ENCODE peak calls at places on chromosomes 2 and 18, in six cellular contexts. Q, Z, T, C, J and D are unnamed samples.

GRCh38 chr2:26764078-26764887 is at the start of gene SLC35F6:
- DNase-seq in Z (peak; percentile 96), T (peak; percentile 91), J (peak; percentile 89), C (peak; percentile 54), Q (peak; percentile 68), D (peak; percentile 95)

GRCh38 chr2:174083843-174084458 is 118.8 kb upstream of the SP3 start:
- DNase-seq in Z (no peak), J (no peak), T (no peak), C (no peak), Q (no peak), D (no peak)

GRCh38 chr2:240639566-240639965 is 14.3 kb downstream of the GPR35 start:
- DNase-seq in Z (no peak), J (no peak), Q (no peak), T (no peak), C (no peak), D (no peak)

GRCh38 chr2:160336091-160336490 is 136.0 kb upstream of the ITGB6 start:
- DNase-seq in T (no peak), Z (no peak), C (no peak), Q (no peak), J (no peak), D (no peak)

GRCh38 chr2:206531996-206532543 is 88.7 kb downstream of the ADAM23 start:
- DNase-seq in J (peak; percentile 11), Z (no peak), T (no peak), Q (no peak), C (no peak), D (no peak)

GRCh38 chr2:14514001-14514400 is 118.5 kb upstream of the LRATD1 start:
- DNase-seq in Z (no peak), J (no peak), T (no peak), Q (no peak), C (no peak), D (no peak)

GRCh38 chr2:57906152-57906732 is 140.4 kb upstream of the VRK2 start:
- DNase-seq in Q (no peak), C (peak; percentile 29), J (no peak), Z (no peak), T (no peak), D (no peak)

GRCh38 chr2:26175191-26175715 is 2.4 kb downstream of the GAREM2 start:
- DNase-seq in Z (no peak), J (no peak), Q (no peak), T (no peak), C (no peak), D (no peak)

GRCh38 chr2:96107883-96108551 is 8.4 kb downstream of the ADRA2B start:
- DNase-seq in Z (peak; percentile 33), C (no peak), Q (no peak), J (no peak), T (peak; percentile 23), D (peak; percentile 37)

GRCh38 chr2:217928324-217929293 is 74.2 kb downstream of the TNS1 start:
- DNase-seq in Z (no peak), J (no peak), T (peak; percentile 85), C (no peak), Q (no peak), D (no peak)

GRCh38 chr2:240463866-240464481 is 28.5 kb downstream of the GPC1 start:
- DNase-seq in T (no peak), J (no peak), Q (no peak), C (no peak), Z (peak; percentile 69), D (peak; percentile 52)

GRCh38 chr2:188348974-188349500 is 57.4 kb downstream of the GULP1 start:
- DNase-seq in C (no peak), J (no peak), Q (no peak), T (no peak), Z (no peak), D (no peak)

GRCh38 chr2:85273732-85274731 is 53.8 kb downstream of the TGOLN2 start:
- DNase-seq in T (no peak), J (no peak), C (no peak), Q (no peak), Z (no peak), D (no peak)

GRCh38 chr18:74949611-74950010 is 259.3 kb downstream of the PTGR3 start:
- DNase-seq in Z (no peak), T (no peak), Q (no peak), C (no peak), J (no peak), D (no peak)

GRCh38 chr2:1728821-1729220 is 15.5 kb downstream of the PXDN start:
- DNase-seq in J (no peak), Z (no peak), T (peak; percentile 68), C (no peak), Q (no peak), D (peak; percentile 79)

GRCh38 chr2:68925298-68925885 is 27.3 kb downstream of the GKN2 start:
- DNase-seq in Q (no peak), Z (no peak), J (no peak), T (no peak), C (no peak), D (no peak)

GRCh38 chr2:71502941-71503738 is 49.8 kb downstream of the DYSF start:
- DNase-seq in T (no peak), C (no peak), Z (peak; percentile 44), Q (no peak), J (no peak), D (no peak)

GRCh38 chr2:53202063-53202462 is 565.5 kb upstream of the CHAC2 start:
- DNase-seq in C (no peak), Q (no peak), T (no peak), Z (no peak), J (no peak), D (no peak)

GRCh38 chr2:158072361-158072760 is 29.3 kb upstream of the UPP2 start:
- DNase-seq in T (no peak), Z (no peak), Q (no peak), C (no peak), J (no peak), D (no peak)

GRCh38 chr2:165274698-165275097 is 35.5 kb downstream of the SCN2A start:
- DNase-seq in J (no peak), Q (no peak), Z (no peak), T (peak; percentile 66), C (no peak), D (peak; percentile 61)

GRCh38 chr2:39881494-39881893 is 102.4 kb upstream of the THUMPD2 start:
- DNase-seq in J (no peak), C (no peak), Z (no peak), T (no peak), Q (no peak), D (no peak)

GRCh38 chr2:10267036-10267435 is 35.7 kb upstream of the HPCAL1 start:
- DNase-seq in J (no peak), T (no peak), Z (no peak), Q (no peak), C (no peak), D (peak; percentile 53)

GRCh38 chr2:18639756-18640453 is 50.5 kb upstream of the NT5C1B start:
- DNase-seq in Q (no peak), J (no peak), T (no peak), C (no peak), Z (no peak), D (no peak)

GRCh38 chr2:10873171-10873570 is 38.6 kb upstream of the KCNF1 start:
- DNase-seq in Q (no peak), T (no peak), C (no peak), Z (no peak), J (no peak), D (no peak)

GRCh38 chr2:10285578-10286198 is 17.0 kb upstream of the HPCAL1 start:
- DNase-seq in Z (peak; percentile 88), J (peak; percentile 89), Q (no peak), C (peak; percentile 53), T (peak; percentile 89), D (peak; percentile 92)

GRCh38 chr2:98927059-98927458 is 9.0 kb downstream of the CRACDL start:
- DNase-seq in C (no peak), T (no peak), Q (no peak), Z (no peak), J (no peak), D (peak; percentile 29)

GRCh38 chr18:45670281-45670962 is 53.6 kb upstream of the SLC14A1 start:
- DNase-seq in T (no peak), C (no peak), Z (no peak), Q (no peak), J (no peak), D (no peak)

GRCh38 chr2:173204316-173204715 is 128.7 kb downstream of the MAP3K20 start:
- DNase-seq in T (no peak), C (no peak), Q (no peak), Z (no peak), J (no peak), D (no peak)

GRCh38 chr2:26786207-26787023 is 559 bp downstream of the CENPA start:
- DNase-seq in Q (no peak), C (no peak), J (no peak), Z (peak; percentile 59), T (peak; percentile 59), D (peak; percentile 87)

GRCh38 chr2:15782009-15782751 is 158.2 kb upstream of the MYCN start:
- DNase-seq in Z (no peak), Q (no peak), C (no peak), T (no peak), J (peak; percentile 66), D (no peak)